ENCODE peak calls at places on chromosome 16, in six cellular contexts. N is LHCN-M2; K is skeletal muscle cell; R is activated CD8-positive, alpha-beta T cell treated with anti-CD3 and anti-CD28 coated beads, Interleukin-2, amount 10 ng/mL, durations not matched to agents 7 days and 5 days; V is stimulated activated CD8-positive, alpha-beta memory T cell treated with anti-CD3 and anti-CD28 coated beads, Interleukin-4, amount 100 ng/mL, for 1 hour; L is Right ventricle myocardium superior. J is an unnamed sample.
A peak's percentile ranks its signal among the peaks of the same experiment; 100 is the strongest.

GRCh38 chr16:49500211-49500610 is 126.6 kb downstream of the C16orf78 start:
- DNase-seq in N (no peak), K (no peak), R (no peak), V (no peak), L (no peak), J (no peak)

GRCh38 chr16:46976550-46976949 is 3.1 kb upstream of the DNAJA2 start:
- DNase-seq in N (no peak), K (no peak), R (no peak), V (no peak), L (no peak), J (no peak)

GRCh38 chr16:13594798-13595197 is 325.2 kb upstream of the ERCC4 start:
- DNase-seq in N (no peak), K (no peak), R (no peak), V (no peak), L (no peak), J (no peak)

GRCh38 chr16:70746040-70746707 is 54.8 kb downstream of the VAC14 start:
- DNase-seq in N (peak; percentile 86), K (peak; percentile 65), R (no peak), V (no peak), L (peak; percentile 70), J (peak; percentile 74)

GRCh38 chr16:19284207-19284606 is 1.3 kb upstream of the CLEC19A start:
- DNase-seq in N (peak; percentile 83), K (no peak), R (no peak), V (no peak), L (no peak), J (no peak)

GRCh38 chr16:67987460-67988160 is 7.3 kb upstream of the DPEP3 start:
- DNase-seq in N (no peak), K (no peak), R (no peak), V (no peak), L (no peak), J (no peak)

GRCh38 chr16:868386-868755 is 67.8 kb upstream of the GNG13 start:
- DNase-seq in N (no peak), K (no peak), R (no peak), V (no peak), L (peak; percentile 38), J (no peak)

GRCh38 chr16:58733671-58734458 is at the start of gene GOT2:
- DNase-seq in N (peak; percentile 80), K (peak; percentile 62), R (peak; percentile 85), V (peak; percentile 58), L (peak; percentile 89), J (peak; percentile 82)

GRCh38 chr16:3608069-3608468 is 3.3 kb downstream of the SLX4 start:
- DNase-seq in N (no peak), K (no peak), R (no peak), V (no peak), L (no peak), J (no peak)

GRCh38 chr16:73172621-73173312 is 124.8 kb upstream of the ZFHX3 start:
- DNase-seq in N (peak; percentile 77), K (peak; percentile 93), R (no peak), V (no peak), L (peak; percentile 88), J (no peak)

GRCh38 chr16:65476556-65476955 is 354.7 kb upstream of the CDH11 start:
- DNase-seq in N (no peak), K (no peak), R (no peak), V (no peak), L (no peak), J (no peak)

GRCh38 chr16:68235105-68235881 is 634 bp downstream of the ESRP2 start:
- DNase-seq in N (no peak), K (no peak), R (no peak), V (no peak), L (no peak), J (no peak)

GRCh38 chr16:17510532-17510931 is 39.8 kb upstream of the XYLT1 start:
- DNase-seq in N (no peak), K (no peak), R (no peak), V (no peak), L (no peak), J (no peak)

GRCh38 chr16:87201052-87201451 is 116.1 kb downstream of the C16orf95 start:
- DNase-seq in N (peak; percentile 100), K (peak; percentile 98), R (no peak), V (no peak), L (peak; percentile 82), J (no peak)

GRCh38 chr16:19344224-19344801 is 58.8 kb downstream of the CLEC19A start:
- DNase-seq in N (peak; percentile 1), K (no peak), R (no peak), V (no peak), L (no peak), J (no peak)

GRCh38 chr16:84406006-84406963 is 37.9 kb downstream of the ATP2C2 start:
- DNase-seq in N (no peak), K (no peak), R (no peak), V (no peak), L (no peak), J (no peak)

GRCh38 chr16:83068686-83069085 is 441.9 kb downstream of the CDH13 start:
- DNase-seq in N (peak; percentile 45), K (no peak), R (no peak), V (no peak), L (no peak), J (no peak)

GRCh38 chr16:88347656-88348376 is 34.9 kb upstream of the ZNF469 start:
- DNase-seq in N (no peak), K (no peak), R (peak; percentile 51), V (no peak), L (peak; percentile 16), J (no peak)

GRCh38 chr16:72848759-72849664 is 198.9 kb downstream of the ZFHX3 start:
- DNase-seq in N (peak; percentile 89), K (peak; percentile 85), R (no peak), V (no peak), L (peak; percentile 93), J (peak; percentile 35)

GRCh38 chr16:84095466-84095865 is 21.3 kb downstream of the MBTPS1 start:
- DNase-seq in N (no peak), K (no peak), R (no peak), V (no peak), L (peak; percentile 58), J (no peak)

GRCh38 chr16:47928008-47928407 is 227.8 kb downstream of the ABCC12 start:
- DNase-seq in N (peak; percentile 2), K (no peak), R (no peak), V (no peak), L (no peak), J (no peak)

GRCh38 chr16:69217433-69217832 is 30.5 kb downstream of the SNTB2 start:
- DNase-seq in N (peak; percentile 41), K (no peak), R (no peak), V (no peak), L (no peak), J (no peak)

GRCh38 chr16:67723151-67723915 is 4.2 kb upstream of the GFOD2 start:
- DNase-seq in N (peak; percentile 3), K (no peak), R (no peak), V (no peak), L (no peak), J (no peak)

GRCh38 chr16:2819179-2819938 is 2.3 kb downstream of the PRSS21 start:
- DNase-seq in N (no peak), K (no peak), R (no peak), V (no peak), L (peak; percentile 17), J (no peak)

GRCh38 chr16:71930013-71930563 is 34.8 kb downstream of the IST1 start:
- DNase-seq in N (peak; percentile 18), K (no peak), R (no peak), V (no peak), L (no peak), J (no peak)

GRCh38 chr16:88694221-88695087 is 8.1 kb upstream of the SNAI3 start:
- DNase-seq in N (no peak), K (no peak), R (no peak), V (no peak), L (no peak), J (no peak)

GRCh38 chr16:65702707-65703402 is 581.0 kb upstream of the CDH11 start:
- DNase-seq in N (no peak), K (no peak), R (no peak), V (no peak), L (no peak), J (no peak)

GRCh38 chr16:85136213-85136704 is 24.0 kb upstream of the CIBAR2 start:
- DNase-seq in N (peak; percentile 78), K (no peak), R (no peak), V (no peak), L (peak; percentile 69), J (peak; percentile 80)

GRCh38 chr16:51151435-51151950 is 423 bp upstream of the SALL1 start:
- DNase-seq in N (no peak), K (peak; percentile 60), R (no peak), V (no peak), L (peak; percentile 53), J (no peak)

GRCh38 chr16:1018447-1018846 is 36.9 kb downstream of the SOX8 start:
- DNase-seq in N (no peak), K (no peak), R (no peak), V (no peak), L (no peak), J (no peak)

GRCh38 chr16:25838724-25839186 is 147.0 kb downstream of the HS3ST4 start:
- DNase-seq in N (peak; percentile 42), K (peak; percentile 5), R (peak; percentile 44), V (no peak), L (no peak), J (peak; percentile 34)

GRCh38 chr16:85473909-85474640 is 139.0 kb upstream of the GSE1 start:
- DNase-seq in N (peak; percentile 83), K (no peak), R (no peak), V (no peak), L (no peak), J (no peak)

GRCh38 chr16:10579965-10580918 is at the start of gene EMP2:
- DNase-seq in N (peak; percentile 76), K (no peak), R (no peak), V (no peak), L (peak; percentile 90), J (no peak)

GRCh38 chr16:49659356-49659755 is 196.6 kb downstream of the ZNF423 start:
- DNase-seq in N (no peak), K (no peak), R (no peak), V (no peak), L (no peak), J (no peak)

GRCh38 chr16:67552476-67552875 is 9.8 kb upstream of the CTCF start:
- DNase-seq in N (no peak), K (no peak), R (no peak), V (no peak), L (no peak), J (peak; percentile 28)

J was measured in HL-60.